ENCODE peak calls at places on chromosomes 2 and 18, in seven cellular contexts. U, Y, J, A, D, B and M are unnamed samples.

GRCh38 chr2:69638630-69639029 is 4.9 kb downstream of the AAK1 start:
- DNase-seq in A (no peak), U (no peak), Y (no peak), B (no peak), J (no peak), D (no peak), M (no peak)

GRCh38 chr2:37857485-37858196 is 67.4 kb upstream of the RMDN2 start:
- DNase-seq in Y (no peak), U (no peak), D (no peak), J (no peak), B (no peak), A (no peak), M (no peak)

GRCh38 chr2:240927390-240927781 is 21.2 kb downstream of the CROCC2 start:
- DNase-seq in D (no peak), A (no peak), B (no peak), U (no peak), Y (no peak), J (no peak), M (no peak)

GRCh38 chr2:219122197-219122965 is 38.2 kb downstream of the NHEJ1 start:
- DNase-seq in J (no peak), A (no peak), D (no peak), B (no peak), Y (peak), U (no peak), M (no peak)

GRCh38 chr2:240165034-240165433 is 24.6 kb upstream of the OTOS start:
- DNase-seq in A (no peak), Y (no peak), D (no peak), U (no peak), B (no peak), J (no peak), M (no peak)

GRCh38 chr2:48519608-48520007 is 10.3 kb upstream of the STON1 start:
- DNase-seq in J (no peak), B (no peak), A (no peak), D (no peak), Y (no peak), U (peak), M (no peak)

GRCh38 chr18:73752546-73752945 is 395.1 kb downstream of the FBXO15 start:
- DNase-seq in B (peak), J (no peak), Y (peak), U (peak), A (peak), D (peak), M (peak)

GRCh38 chr2:170571612-170572011 is 143.5 kb upstream of the SP5 start:
- DNase-seq in Y (peak), A (no peak), U (no peak), D (no peak), J (no peak), B (no peak), M (peak)

GRCh38 chr2:157661776-157662175 is 33.1 kb upstream of the ACVR1C start:
- DNase-seq in J (no peak), U (no peak), B (no peak), A (no peak), D (no peak), Y (no peak), M (no peak)

GRCh38 chr2:26581991-26582842 is 58.9 kb downstream of the CIB4 start:
- DNase-seq in J (no peak), Y (no peak), A (no peak), D (no peak), U (no peak), B (no peak), M (no peak)

GRCh38 chr2:128549646-128550260 is 231.1 kb upstream of the HS6ST1 start:
- DNase-seq in A (no peak), Y (no peak), U (no peak), J (no peak), B (peak), D (no peak), M (no peak)